ENCODE peak calls at places on chromosomes 1 and 21, in five cellular contexts. One of them, this sample, is unnamed.

GRCh38 chr1:180027949-180028445 is 73.4 kb downstream of the CEP350 start:
- DNase-seq in Karpas-422: no peak
- DNase-seq in CD8-positive, alpha-beta memory T cell: no peak
- DNase-seq in heart left ventricle: no peak
- DNase-seq in CD8-positive, alpha-beta T cell: no peak
- DNase-seq in this sample: no peak

GRCh38 chr1:3066826-3067225 is 2.2 kb upstream of the PRDM16 start:
- DNase-seq in Karpas-422: no peak
- DNase-seq in CD8-positive, alpha-beta memory T cell: peak; percentile 36
- DNase-seq in heart left ventricle: peak; percentile 60
- DNase-seq in CD8-positive, alpha-beta T cell: no peak
- DNase-seq in this sample: no peak

GRCh38 chr1:8477199-8477982 is 159.5 kb downstream of the SLC45A1 start:
- DNase-seq in Karpas-422: no peak
- DNase-seq in CD8-positive, alpha-beta memory T cell: no peak
- DNase-seq in heart left ventricle: no peak
- DNase-seq in CD8-positive, alpha-beta T cell: no peak
- DNase-seq in this sample: no peak

GRCh38 chr1:91613594-91613993 is 112.9 kb downstream of the CDC7 start:
- DNase-seq in Karpas-422: no peak
- DNase-seq in CD8-positive, alpha-beta memory T cell: no peak
- DNase-seq in heart left ventricle: no peak
- DNase-seq in CD8-positive, alpha-beta T cell: no peak
- DNase-seq in this sample: no peak

GRCh38 chr1:247111259-247111635 is 7.1 kb upstream of the ZNF669 start:
- DNase-seq in Karpas-422: no peak
- DNase-seq in CD8-positive, alpha-beta memory T cell: no peak
- DNase-seq in heart left ventricle: no peak
- DNase-seq in CD8-positive, alpha-beta T cell: no peak
- DNase-seq in this sample: no peak

GRCh38 chr1:211830055-211830329 is 571 bp downstream of the LPGAT1 start:
- DNase-seq in Karpas-422: no peak
- DNase-seq in CD8-positive, alpha-beta memory T cell: no peak
- DNase-seq in heart left ventricle: no peak
- DNase-seq in CD8-positive, alpha-beta T cell: no peak
- DNase-seq in this sample: peak; percentile 26

GRCh38 chr1:232769718-232770117 is 35.5 kb upstream of the MAP10 start:
- DNase-seq in Karpas-422: no peak
- DNase-seq in CD8-positive, alpha-beta memory T cell: no peak
- DNase-seq in heart left ventricle: no peak
- DNase-seq in CD8-positive, alpha-beta T cell: no peak
- DNase-seq in this sample: no peak

GRCh38 chr1:232271991-232272589 is 357.8 kb downstream of the SIPA1L2 start:
- DNase-seq in Karpas-422: no peak
- DNase-seq in CD8-positive, alpha-beta memory T cell: no peak
- DNase-seq in heart left ventricle: no peak
- DNase-seq in CD8-positive, alpha-beta T cell: no peak
- DNase-seq in this sample: no peak

GRCh38 chr1:165014753-165015152 is 341.8 kb downstream of the LMX1A start:
- DNase-seq in Karpas-422: no peak
- DNase-seq in CD8-positive, alpha-beta memory T cell: no peak
- DNase-seq in heart left ventricle: no peak
- DNase-seq in CD8-positive, alpha-beta T cell: no peak
- DNase-seq in this sample: no peak

GRCh38 chr1:117616967-117617366 is 11.1 kb downstream of the TENT5C start:
- DNase-seq in Karpas-422: no peak
- DNase-seq in CD8-positive, alpha-beta memory T cell: no peak
- DNase-seq in heart left ventricle: no peak
- DNase-seq in CD8-positive, alpha-beta T cell: no peak
- DNase-seq in this sample: no peak

GRCh38 chr1:10905841-10906655 is 106.4 kb upstream of the TARDBP start:
- DNase-seq in Karpas-422: no peak
- DNase-seq in CD8-positive, alpha-beta memory T cell: no peak
- DNase-seq in heart left ventricle: peak; percentile 31
- DNase-seq in CD8-positive, alpha-beta T cell: no peak
- DNase-seq in this sample: no peak

GRCh38 chr1:54224233-54224632 is 24.3 kb downstream of the MRPL37 start:
- DNase-seq in Karpas-422: no peak
- DNase-seq in CD8-positive, alpha-beta memory T cell: no peak
- DNase-seq in heart left ventricle: no peak
- DNase-seq in CD8-positive, alpha-beta T cell: no peak
- DNase-seq in this sample: no peak

GRCh38 chr21:34795152-34796141 is 126.7 kb downstream of the CLIC6 start:
- DNase-seq in Karpas-422: no peak
- DNase-seq in CD8-positive, alpha-beta memory T cell: no peak
- DNase-seq in heart left ventricle: no peak
- DNase-seq in CD8-positive, alpha-beta T cell: no peak
- DNase-seq in this sample: no peak

GRCh38 chr1:110482662-110483307 is 31.8 kb downstream of the PROK1 start:
- DNase-seq in Karpas-422: no peak
- DNase-seq in CD8-positive, alpha-beta memory T cell: no peak
- DNase-seq in heart left ventricle: no peak
- DNase-seq in CD8-positive, alpha-beta T cell: no peak
- DNase-seq in this sample: no peak

GRCh38 chr1:88221396-88221795 is 462.7 kb upstream of the PKN2 start:
- DNase-seq in Karpas-422: no peak
- DNase-seq in CD8-positive, alpha-beta memory T cell: no peak
- DNase-seq in heart left ventricle: no peak
- DNase-seq in CD8-positive, alpha-beta T cell: no peak
- DNase-seq in this sample: no peak

GRCh38 chr1:116002781-116003455 is 26.6 kb downstream of the SLC22A15 start:
- DNase-seq in Karpas-422: no peak
- DNase-seq in CD8-positive, alpha-beta memory T cell: no peak
- DNase-seq in heart left ventricle: no peak
- DNase-seq in CD8-positive, alpha-beta T cell: no peak
- DNase-seq in this sample: no peak

GRCh38 chr1:15411593-15412487 is 2.2 kb downstream of the EFHD2 start:
- DNase-seq in Karpas-422: peak; percentile 76
- DNase-seq in CD8-positive, alpha-beta memory T cell: peak; percentile 77
- DNase-seq in heart left ventricle: peak; percentile 78
- DNase-seq in CD8-positive, alpha-beta T cell: no peak
- DNase-seq in this sample: peak; percentile 84

GRCh38 chr1:56644064-56644940 is 812 bp upstream of the PRKAA2 start:
- DNase-seq in Karpas-422: no peak
- DNase-seq in CD8-positive, alpha-beta memory T cell: no peak
- DNase-seq in heart left ventricle: no peak
- DNase-seq in CD8-positive, alpha-beta T cell: no peak
- DNase-seq in this sample: no peak

GRCh38 chr1:33162141-33162540 is 19.7 kb downstream of the TRIM62 start:
- DNase-seq in Karpas-422: no peak
- DNase-seq in CD8-positive, alpha-beta memory T cell: no peak
- DNase-seq in heart left ventricle: peak; percentile 8
- DNase-seq in CD8-positive, alpha-beta T cell: no peak
- DNase-seq in this sample: no peak

GRCh38 chr1:227317541-227318002 is 720 bp downstream of the CDC42BPA start:
- DNase-seq in Karpas-422: no peak
- DNase-seq in CD8-positive, alpha-beta memory T cell: no peak
- DNase-seq in heart left ventricle: no peak
- DNase-seq in CD8-positive, alpha-beta T cell: no peak
- DNase-seq in this sample: no peak

DNA sequence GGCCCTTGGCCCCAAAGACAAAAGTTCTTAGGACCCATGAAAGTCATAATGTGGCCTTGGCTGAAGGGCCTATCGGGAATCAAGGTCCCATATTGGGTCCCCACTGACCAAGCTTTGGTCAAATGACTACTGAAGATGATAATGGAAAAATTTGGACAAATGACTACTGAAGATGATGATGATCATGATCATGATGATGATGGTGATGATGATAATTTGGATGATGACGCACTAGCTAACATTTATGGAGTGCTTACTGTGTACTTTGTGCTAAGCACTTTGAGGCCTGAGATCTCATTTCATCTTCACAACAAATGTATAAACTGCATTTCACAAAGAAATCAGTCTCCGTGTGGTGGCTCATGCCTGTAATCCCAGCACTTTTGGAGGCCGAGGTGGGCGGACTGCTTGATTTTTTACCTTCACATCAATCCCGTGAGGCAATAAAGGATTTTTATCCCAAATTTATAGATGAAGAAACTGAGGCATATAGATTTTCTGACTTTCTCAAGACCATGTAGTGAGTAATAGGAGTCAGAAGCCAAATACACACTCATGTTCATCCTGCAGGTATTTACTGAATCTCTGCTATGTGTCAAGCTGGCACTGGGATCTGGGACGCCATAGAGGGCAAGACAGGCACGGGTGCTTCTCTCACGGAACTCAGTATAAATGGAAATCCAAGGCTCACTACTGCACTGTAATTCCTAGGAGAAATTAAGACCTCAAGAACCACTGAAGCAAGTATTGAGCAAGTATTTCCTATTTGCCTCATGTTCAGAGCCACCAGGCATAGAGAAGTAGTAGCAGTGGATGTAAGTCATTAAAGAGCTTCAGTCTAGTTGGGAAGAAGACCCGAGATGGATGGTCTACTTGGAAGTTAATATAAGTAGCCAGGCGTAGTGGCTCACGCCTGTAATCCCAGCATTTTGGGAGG is 39.2 kb downstream of the EIF2D start:
- DNase-seq in Karpas-422: no peak
- DNase-seq in CD8-positive, alpha-beta memory T cell: no peak
- DNase-seq in heart left ventricle: no peak
- DNase-seq in CD8-positive, alpha-beta T cell: no peak
- DNase-seq in this sample: no peak
- H3K4me1 ChIP-seq in Karpas-422: peaks cover 19% of the 10 kb centered on the region
- H3K4me1 ChIP-seq in CD8-positive, alpha-beta memory T cell: peaks cover 99% of the 10 kb centered on the region
- H3K4me1 ChIP-seq in heart left ventricle: peaks cover 9% of the 10 kb centered on the region
- H3K4me1 ChIP-seq in CD8-positive, alpha-beta T cell: peaks cover 97% of the 10 kb centered on the region
- H3K4me1 ChIP-seq in this sample: peaks cover 100% of the 10 kb centered on the region

GRCh38 chr1:94503153-94503552 is 38.4 kb downstream of the F3 start:
- DNase-seq in Karpas-422: no peak
- DNase-seq in CD8-positive, alpha-beta memory T cell: no peak
- DNase-seq in heart left ventricle: no peak
- DNase-seq in CD8-positive, alpha-beta T cell: no peak
- DNase-seq in this sample: no peak
- H3K36me3 ChIP-seq in Karpas-422: no peaks in the 10 kb centered on the region
- H3K36me3 ChIP-seq in CD8-positive, alpha-beta memory T cell: peaks cover 8% of the 10 kb centered on the region
- H3K36me3 ChIP-seq in heart left ventricle: peaks cover 84% of the 10 kb centered on the region
- H3K36me3 ChIP-seq in CD8-positive, alpha-beta T cell: peaks cover 6% of the 10 kb centered on the region
- H3K36me3 ChIP-seq in this sample: peaks cover 7% of the 10 kb centered on the region

DNA sequence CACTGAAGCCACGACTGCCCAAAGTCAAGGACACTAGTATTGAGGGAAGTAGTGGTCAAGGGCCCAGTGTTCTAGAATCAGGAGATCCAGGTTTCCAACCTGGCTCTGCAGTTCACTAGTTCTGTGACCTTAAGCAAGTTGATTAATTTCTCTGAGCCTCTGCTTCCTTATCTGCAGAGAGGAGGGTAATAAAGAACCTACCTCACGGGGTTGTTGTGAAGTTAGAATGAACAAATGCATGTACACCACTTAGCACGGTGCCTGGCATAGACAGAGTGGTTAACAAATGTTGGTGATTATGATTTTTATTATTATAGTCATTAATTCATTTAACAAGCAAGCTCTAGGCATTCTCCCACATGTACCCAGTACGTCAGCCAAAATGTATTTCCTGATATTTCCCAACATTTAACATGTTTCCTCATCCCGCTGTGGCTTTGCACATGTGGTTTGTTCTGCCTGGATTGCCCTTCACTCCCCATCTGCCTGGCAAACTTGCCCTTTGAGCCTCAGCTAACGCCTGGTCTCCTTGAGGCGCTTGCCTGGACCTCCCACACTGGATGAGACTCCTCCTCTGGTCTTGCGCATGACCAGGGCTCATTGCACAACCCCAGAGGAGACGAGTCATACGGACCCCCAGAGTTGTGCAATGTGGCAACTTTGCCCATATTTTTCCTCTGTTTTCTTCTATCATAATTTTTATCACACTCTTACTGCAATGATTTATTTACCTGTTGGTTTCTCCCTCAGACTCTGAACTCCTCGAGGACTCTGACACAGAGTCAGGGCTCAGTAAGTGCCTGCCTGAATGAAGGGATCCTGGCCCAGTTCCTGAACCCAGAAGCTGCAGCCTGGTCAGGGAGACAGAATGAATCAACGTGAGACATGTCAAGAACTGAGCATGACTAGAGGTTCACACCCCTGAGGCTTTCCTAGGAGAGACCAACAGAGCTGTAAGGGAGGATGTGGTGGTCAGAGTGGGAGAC is 20.7 kb upstream of the MFSD2A start:
- DNase-seq in Karpas-422: no peak
- DNase-seq in CD8-positive, alpha-beta memory T cell: no peak
- DNase-seq in heart left ventricle: peak; percentile 80
- DNase-seq in CD8-positive, alpha-beta T cell: no peak
- DNase-seq in this sample: no peak
- H3K27ac ChIP-seq in Karpas-422: no peak overlapping the region
- H3K27ac ChIP-seq in CD8-positive, alpha-beta memory T cell: no peak overlapping the region
- H3K27ac ChIP-seq in heart left ventricle: no peak overlapping the region
- H3K27ac ChIP-seq in CD8-positive, alpha-beta T cell: no peak overlapping the region
- H3K27ac ChIP-seq in this sample: no peak overlapping the region

DNA sequence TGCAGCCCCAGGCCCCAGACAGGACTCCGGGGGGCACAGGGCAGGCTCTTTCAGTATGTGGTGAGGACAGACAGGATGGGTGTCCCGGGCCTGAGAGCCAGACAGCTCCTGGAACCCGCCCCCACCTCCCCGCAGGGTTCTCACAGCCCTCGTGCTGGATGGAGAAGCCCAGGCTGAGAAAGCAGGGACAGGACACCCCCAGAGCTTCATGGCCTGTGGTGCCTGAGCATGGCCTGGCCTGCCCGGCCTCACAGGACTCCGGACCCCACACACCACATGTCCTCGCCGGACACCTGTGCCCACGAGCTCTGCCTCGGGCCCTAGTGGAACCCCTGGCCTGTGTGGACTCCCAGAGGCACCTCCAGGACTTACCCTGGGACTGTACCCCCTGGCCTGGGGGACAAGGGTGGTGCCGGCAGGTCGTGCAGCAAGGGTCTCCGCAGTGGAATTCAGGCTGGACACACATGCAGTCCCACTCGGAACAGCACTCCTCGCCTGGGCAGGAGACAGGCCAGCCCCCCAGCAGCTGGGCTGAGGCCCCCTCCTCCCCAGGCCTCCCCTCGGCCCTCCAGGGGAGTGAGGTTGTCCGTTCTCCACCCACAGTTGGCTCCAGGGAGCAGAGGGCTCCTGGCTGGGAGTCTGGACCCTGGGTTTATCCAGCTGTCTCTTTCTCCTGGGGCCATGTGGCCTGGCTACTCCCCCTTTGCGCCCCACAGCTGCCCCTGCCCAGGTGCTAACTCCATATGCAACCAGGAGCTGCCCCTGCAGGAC is 1.2 kb downstream of the TNFRSF18 start:
- DNase-seq in Karpas-422: no peak
- DNase-seq in CD8-positive, alpha-beta memory T cell: peak; percentile 40
- DNase-seq in heart left ventricle: peak; percentile 49
- DNase-seq in CD8-positive, alpha-beta T cell: no peak
- DNase-seq in this sample: no peak
- H3K4me1 ChIP-seq in Karpas-422: peaks cover 29% of the 10 kb centered on the region
- H3K4me1 ChIP-seq in CD8-positive, alpha-beta memory T cell: peaks cover 33% of the 10 kb centered on the region
- H3K4me1 ChIP-seq in heart left ventricle: peaks cover 37% of the 10 kb centered on the region
- H3K4me1 ChIP-seq in CD8-positive, alpha-beta T cell: peaks cover 39% of the 10 kb centered on the region
- H3K4me1 ChIP-seq in this sample: peaks cover 52% of the 10 kb centered on the region